ENCODE peak calls at places on chromosomes 6 and 20, in nine cellular contexts. H is transverse colon, Z is BE2C, X is GM23248, R is mucosa of descending colon, M is AG09309, G is cardiac muscle cell, W is astrocyte, F is A549. T is an unnamed sample.

GRCh38 chr6:128074561-128074960 is 173.7 kb upstream of the THEMIS start:
- DNase-seq in H (no peak), Z (no peak), X (no peak), R (no peak), M (no peak), G (no peak), W (no peak), F (no peak), T (no peak)

GRCh38 chr20:38825901-38826625 is 20.6 kb downstream of the PPP1R16B start:
- DNase-seq in H (no peak), Z (no peak), X (peak; percentile 46), R (no peak), M (peak; percentile 20), G (peak; percentile 76), W (peak; percentile 76), F (peak; percentile 61), T (peak; percentile 86)

GRCh38 chr6:89828988-89829590 is 591 bp upstream of the CASP8AP2 start:
- DNase-seq in H (peak; percentile 22), Z (no peak), X (peak; percentile 54), R (peak; percentile 55), M (no peak), G (no peak), W (no peak), F (no peak), T (no peak)

GRCh38 chr6:147251072-147251471 is 46.9 kb downstream of the STXBP5 start:
- DNase-seq in H (no peak), Z (no peak), X (no peak), R (no peak), M (no peak), G (no peak), W (no peak), F (no peak), T (no peak)

GRCh38 chr6:150417899-150418824 is 49.4 kb downstream of the IYD start:
- DNase-seq in H (peak; percentile 27), Z (no peak), X (peak; percentile 93), R (no peak), M (peak; percentile 83), G (peak; percentile 80), W (peak; percentile 91), F (peak; percentile 73), T (peak; percentile 93)

GRCh38 chr20:663315-664090 is 10.5 kb upstream of the SRXN1 start:
- DNase-seq in H (no peak), Z (no peak), X (peak; percentile 47), R (peak; percentile 42), M (no peak), G (no peak), W (no peak), F (no peak), T (no peak)

GRCh38 chr6:79868098-79868722 is 79.1 kb downstream of the ELOVL4 start:
- DNase-seq in H (no peak), Z (peak; percentile 69), X (peak; percentile 78), R (no peak), M (peak; percentile 23), G (peak; percentile 90), W (peak; percentile 41), F (peak; percentile 63), T (peak; percentile 87)

GRCh38 chr6:3794092-3794491 is 42.6 kb upstream of the PXDC1 start:
- DNase-seq in H (no peak), Z (no peak), X (no peak), R (no peak), M (no peak), G (no peak), W (no peak), F (no peak), T (no peak)

GRCh38 chr6:34227656-34228421 is 8.8 kb upstream of the HMGA1 start:
- DNase-seq in H (no peak), Z (no peak), X (no peak), R (no peak), M (no peak), G (no peak), W (no peak), F (no peak), T (no peak)

GRCh38 chr20:2210646-2211556 is 84.9 kb upstream of the TGM3 start:
- DNase-seq in H (peak; percentile 51), Z (no peak), X (peak; percentile 97), R (peak; percentile 51), M (peak; percentile 49), G (no peak), W (peak; percentile 65), F (peak; percentile 37), T (peak; percentile 38)

GRCh38 chr6:6711832-6712231 is 123.3 kb downstream of the LY86 start:
- DNase-seq in H (no peak), Z (no peak), X (no peak), R (no peak), M (no peak), G (no peak), W (no peak), F (no peak), T (no peak)

GRCh38 chr6:2940851-2941250 is 30.5 kb downstream of the SERPINB6 start:
- DNase-seq in H (no peak), Z (no peak), X (no peak), R (no peak), M (no peak), G (no peak), W (no peak), F (no peak), T (no peak)

GRCh38 chr20:6466065-6466810 is 301.2 kb upstream of the BMP2 start:
- DNase-seq in H (no peak), Z (no peak), X (no peak), R (no peak), M (no peak), G (no peak), W (peak; percentile 30), F (no peak), T (peak; percentile 60)

GRCh38 chr20:33187491-33187890 is 19.5 kb downstream of the BPIFA2 start:
- DNase-seq in H (no peak), Z (no peak), X (no peak), R (no peak), M (no peak), G (no peak), W (no peak), F (no peak), T (no peak)

GRCh38 chr20:9838035-9838377 is 870 bp downstream of the PAK5 start:
- DNase-seq in H (no peak), Z (peak; percentile 7), X (no peak), R (no peak), M (no peak), G (no peak), W (no peak), F (peak; percentile 10), T (no peak)

GRCh38 chr20:63106108-63106764 is 99.5 kb upstream of the BHLHE23 start:
- DNase-seq in H (peak; percentile 72), Z (peak; percentile 71), X (peak; percentile 44), R (peak; percentile 67), M (no peak), G (no peak), W (no peak), F (peak; percentile 34), T (no peak)

DNA sequence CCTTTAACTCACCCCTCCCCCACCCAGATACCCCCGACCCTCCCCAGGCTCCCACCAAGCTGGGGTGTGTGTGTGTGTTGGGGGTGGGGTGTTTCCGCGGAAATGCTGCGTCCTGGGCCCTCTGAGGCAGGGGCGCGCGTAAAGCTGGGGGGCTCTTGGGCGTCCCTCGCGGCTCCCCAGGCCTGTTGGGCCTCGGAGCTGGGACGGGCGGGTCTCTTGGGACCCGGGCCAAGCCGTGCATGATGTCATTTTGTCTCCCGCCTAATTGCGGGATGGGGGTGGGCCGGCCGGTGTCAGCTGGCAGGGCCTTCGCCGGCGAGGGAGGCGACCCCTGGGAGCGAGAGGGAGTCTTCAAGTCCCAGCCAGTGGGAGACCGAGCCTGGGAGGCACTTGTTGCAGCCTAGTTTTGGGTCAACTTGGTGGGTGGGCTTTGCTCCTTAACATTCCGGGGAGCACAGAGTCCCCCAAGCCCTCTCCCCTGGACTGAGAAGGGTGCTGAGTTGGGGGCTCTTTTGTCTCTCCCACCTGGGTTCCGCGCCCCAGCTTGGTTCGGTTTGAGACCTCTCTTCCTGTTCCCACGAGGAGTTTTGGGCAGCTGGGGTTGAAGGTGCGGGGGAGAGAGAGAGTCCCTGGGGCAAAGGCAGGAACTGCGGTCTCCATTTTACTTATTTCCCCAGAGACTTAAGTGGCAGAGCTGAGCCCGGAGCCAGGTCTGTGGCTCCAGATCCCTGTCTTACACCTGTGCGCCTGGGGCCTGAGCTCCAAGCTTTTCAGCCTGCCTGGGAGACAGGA is 623 bp downstream of the MYBL2 start:
- DNase-seq in H (no peak), Z (peak; percentile 69), X (peak; percentile 35), R (peak; percentile 41), M (no peak), G (peak; percentile 9), W (no peak), F (peak; percentile 40), T (no peak)
- H3K4me3 ChIP-seq in H (peak overlapping the region; percentile 39), Z (peak overlapping the region; percentile 64), X (peak overlapping the region; percentile 59), R (no peak overlapping the region), M (peak overlapping the region; percentile 43), G (peak overlapping the region; percentile 16), W (peak overlapping the region; percentile 54), F (peak overlapping the region; percentile 67), T (no peak overlapping the region)

GRCh38 chr6:29097803-29098202 is 1.5 kb upstream of the OR2J1 start:
- DNase-seq in H (no peak), Z (no peak), X (no peak), R (no peak), M (no peak), G (no peak), W (no peak), F (no peak), T (no peak)
- H3K4me3 ChIP-seq in H (no peak overlapping the region), Z (no peak overlapping the region), X (no peak overlapping the region), R (no peak overlapping the region), M (no peak overlapping the region), G (no peak overlapping the region), W (no peak overlapping the region), F (no peak overlapping the region), T (no peak overlapping the region)

GRCh38 chr20:19978511-19979210 is 38.5 kb upstream of the NAA20 start:
- DNase-seq in H (no peak), Z (no peak), X (no peak), R (no peak), M (no peak), G (no peak), W (no peak), F (no peak), T (no peak)
- H3K4me3 ChIP-seq in H (no peak overlapping the region), Z (no peak overlapping the region), X (peak overlapping the region; percentile 95), R (no peak overlapping the region), M (peak overlapping the region; percentile 1), G (no peak overlapping the region), W (peak overlapping the region; percentile 25), F (no peak overlapping the region), T (no peak overlapping the region)

GRCh38 chr6:30500421-30501069 is 11.2 kb downstream of the HLA-E start:
- DNase-seq in H (no peak), Z (no peak), X (peak; percentile 45), R (no peak), M (no peak), G (no peak), W (no peak), F (no peak), T (peak; percentile 61)
- H3K4me3 ChIP-seq in H (no peak overlapping the region), Z (no peak overlapping the region), X (no peak overlapping the region), R (no peak overlapping the region), M (no peak overlapping the region), G (no peak overlapping the region), W (no peak overlapping the region), F (no peak overlapping the region), T (no peak overlapping the region)

GRCh38 chr6:30211306-30211705 is 1.9 kb downstream of the TRIM26 start:
- DNase-seq in H (no peak), Z (no peak), X (no peak), R (no peak), M (no peak), G (no peak), W (no peak), F (no peak), T (no peak)
- H3K4me3 ChIP-seq in H (no peak overlapping the region), Z (no peak overlapping the region), X (peak overlapping the region; percentile 84), R (no peak overlapping the region), M (no peak overlapping the region), G (no peak overlapping the region), W (no peak overlapping the region), F (peak overlapping the region; percentile 77), T (no peak overlapping the region)

GRCh38 chr6:4800662-4801061 is 24.5 kb downstream of the CDYL start:
- DNase-seq in H (no peak), Z (no peak), X (no peak), R (no peak), M (no peak), G (no peak), W (no peak), F (peak; percentile 52), T (no peak)
- H3K4me3 ChIP-seq in H (no peak overlapping the region), Z (no peak overlapping the region), X (no peak overlapping the region), R (no peak overlapping the region), M (no peak overlapping the region), G (no peak overlapping the region), W (no peak overlapping the region), F (no peak overlapping the region), T (no peak overlapping the region)